ENCODE peak calls at places on chromosomes 2 and 18, in ten cellular contexts. R, G, H, T, X, K, B, P, E and D are unnamed samples.

GRCh38 chr18:59813942-59814341 is 85.9 kb upstream of the PMAIP1 start:
- DNase-seq in R (no peak), G (no peak), H (no peak), T (no peak), X (no peak), K (no peak), B (no peak), P (no peak), E (no peak), D (no peak)

GRCh38 chr2:39871291-39871761 is 92.3 kb upstream of the THUMPD2 start:
- DNase-seq in R (no peak), G (no peak), H (peak; percentile 38), T (no peak), X (no peak), K (no peak), B (no peak), P (no peak), E (no peak), D (no peak)

GRCh38 chr2:80525152-80525551 is 220.6 kb upstream of the LRRTM1 start:
- DNase-seq in R (no peak), G (no peak), H (no peak), T (no peak), X (no peak), K (no peak), B (no peak), P (no peak), E (no peak), D (no peak)

GRCh38 chr2:106057206-106057605 is 136.9 kb downstream of the UXS1 start:
- DNase-seq in R (no peak), G (peak; percentile 61), H (no peak), T (no peak), X (no peak), K (no peak), B (no peak), P (no peak), E (no peak), D (no peak)

GRCh38 chr2:170455617-170456426 is 259.3 kb upstream of the SP5 start:
- DNase-seq in R (no peak), G (no peak), H (no peak), T (no peak), X (no peak), K (no peak), B (no peak), P (no peak), E (no peak), D (no peak)

GRCh38 chr18:31546476-31546875 is 45.2 kb upstream of the TTR start:
- DNase-seq in R (no peak), G (no peak), H (no peak), T (no peak), X (no peak), K (no peak), B (no peak), P (no peak), E (no peak), D (no peak)

GRCh38 chr2:176589956-176590509 is 320.8 kb downstream of the MTX2 start:
- DNase-seq in R (no peak), G (no peak), H (no peak), T (no peak), X (no peak), K (no peak), B (no peak), P (no peak), E (no peak), D (no peak)

GRCh38 chr2:199704358-199705238 is 146.4 kb downstream of the FTCDNL1 start:
- DNase-seq in R (peak; percentile 52), G (no peak), H (no peak), T (no peak), X (no peak), K (no peak), B (no peak), P (no peak), E (peak; percentile 25), D (no peak)

GRCh38 chr18:22473366-22473765 is 55.7 kb upstream of the CTAGE1 start:
- DNase-seq in R (no peak), G (no peak), H (no peak), T (no peak), X (no peak), K (no peak), B (no peak), P (no peak), E (no peak), D (no peak)

GRCh38 chr2:231884438-231885140 is 41.6 kb downstream of the NPPC start:
- DNase-seq in R (no peak), G (no peak), H (no peak), T (no peak), X (no peak), K (no peak), B (no peak), P (peak; percentile 20), E (no peak), D (no peak)

GRCh38 chr2:88933980-88934379 is 242.5 kb downstream of the RPIA start:
- DNase-seq in R (no peak), G (no peak), H (no peak), T (no peak), X (no peak), K (no peak), B (no peak), P (no peak), E (no peak), D (no peak)

DNA sequence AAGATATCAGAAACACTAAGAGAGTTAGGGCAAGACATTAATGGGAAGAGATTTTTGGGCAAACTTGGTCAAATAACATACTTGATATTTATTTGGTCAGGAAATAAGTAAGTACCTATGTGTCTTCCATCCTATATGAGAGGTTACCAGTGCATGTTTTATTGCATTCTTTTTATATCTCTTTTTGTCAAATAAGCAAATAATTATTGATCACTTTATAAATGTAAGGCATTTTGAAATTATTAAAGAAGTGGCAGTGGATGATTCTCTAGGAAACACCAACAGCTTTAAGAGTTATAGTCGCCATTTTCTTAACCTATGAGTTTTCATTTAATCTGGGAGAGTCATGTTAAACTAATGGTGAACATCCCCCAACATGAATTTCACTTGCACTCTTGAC is 453.3 kb downstream of the MEIS1 start:
- DNase-seq in R (no peak), G (no peak), H (no peak), T (no peak), X (no peak), K (no peak), B (no peak), P (no peak), E (no peak), D (no peak)
- H3K4me3 ChIP-seq in R (no peak overlapping the region), G (no peak overlapping the region), H (no peak overlapping the region), T (no peak overlapping the region), X (no peak overlapping the region), K (no peak overlapping the region), B (no peak overlapping the region), P (no peak overlapping the region), E (no peak overlapping the region), D (no peak overlapping the region)

DNA sequence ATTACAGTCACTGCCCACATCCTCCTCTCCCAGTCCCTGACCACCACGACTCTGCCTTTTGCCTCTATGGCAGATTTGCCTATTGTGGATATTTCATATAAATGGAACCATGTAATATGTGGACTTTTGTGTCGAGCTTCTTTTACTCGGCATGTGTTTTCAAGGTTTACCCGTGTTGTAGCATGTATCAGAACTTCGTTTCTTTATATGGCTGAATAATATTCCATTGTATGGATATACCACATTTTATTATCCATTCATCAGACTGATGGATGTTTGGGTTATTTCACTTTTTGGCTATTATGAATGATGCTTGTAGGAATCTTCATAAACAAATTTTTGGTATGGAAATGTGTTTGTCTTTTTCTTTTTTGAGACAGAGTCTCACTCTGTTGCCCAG is 24.2 kb upstream of the E2F6 start:
- DNase-seq in R (no peak), G (no peak), H (no peak), T (no peak), X (no peak), K (no peak), B (no peak), P (no peak), E (no peak), D (no peak)
- H3K27me3 ChIP-seq in R (peaks cover 30% of the 10 kb centered on the region), G (no peaks in the 10 kb centered on the region), H (no peaks in the 10 kb centered on the region), T (no peaks in the 10 kb centered on the region), X (no peaks in the 10 kb centered on the region), K (no peaks in the 10 kb centered on the region), B (peaks cover 11% of the 10 kb centered on the region), P (peaks cover 37% of the 10 kb centered on the region), E (no peaks in the 10 kb centered on the region), D (peaks cover 10% of the 10 kb centered on the region)

GRCh38 chr18:13630869-13631268 is 95.5 kb downstream of the FAM210A start:
- DNase-seq in R (no peak), G (no peak), H (no peak), T (no peak), X (no peak), K (no peak), B (no peak), P (no peak), E (no peak), D (no peak)
- H3K27ac ChIP-seq in R (no peak overlapping the region), G (no peak overlapping the region), H (peak overlapping the region; percentile 83), T (no peak overlapping the region), X (no peak overlapping the region), K (no peak overlapping the region), B (no peak overlapping the region), P (no peak overlapping the region), E (no peak overlapping the region), D (no peak overlapping the region)

GRCh38 chr18:26621161-26622026 is 73.0 kb upstream of the KCTD1 start:
- DNase-seq in R (peak; percentile 45), G (no peak), H (peak; percentile 57), T (peak; percentile 52), X (no peak), K (no peak), B (no peak), P (no peak), E (peak; percentile 65), D (no peak)
- H3K4me3 ChIP-seq in R (no peak overlapping the region), G (no peak overlapping the region), H (no peak overlapping the region), T (no peak overlapping the region), X (no peak overlapping the region), K (no peak overlapping the region), B (no peak overlapping the region), P (no peak overlapping the region), E (no peak overlapping the region), D (no peak overlapping the region)